ENCODE peak calls at places on chromosomes 16 and 17, in seven cellular contexts. M is RWPE2; O is A673; Q is MM.1S; U is naive thymus-derived CD4-positive, alpha-beta T cell; D is IMR-90; A is body of pancreas. V is an unnamed sample.

GRCh38 chr17:17837966-17838962 is 1.5 kb upstream of the SREBF1 start:
- DNase-seq in A (peak), U (peak), Q (no peak), M (no peak), O (peak), D (peak), V (no peak)

GRCh38 chr16:85918436-85918835 is 19.5 kb downstream of the IRF8 start:
- DNase-seq in M (no peak), D (no peak), U (no peak), A (no peak), Q (no peak), O (no peak), V (no peak)

GRCh38 chr16:58123896-58124600 is 5.1 kb downstream of the CFAP20 start:
- DNase-seq in U (no peak), O (no peak), D (no peak), M (no peak), Q (no peak), A (no peak), V (no peak)

GRCh38 chr17:60959696-60960095 is 282.0 kb downstream of the BCAS3 start:
- DNase-seq in Q (no peak), M (no peak), U (no peak), D (no peak), A (no peak), O (no peak), V (no peak)

GRCh38 chr17:51801626-51802025 is 356.9 kb downstream of the CA10 start:
- DNase-seq in M (no peak), U (no peak), Q (no peak), D (no peak), A (no peak), O (no peak), V (no peak)

GRCh38 chr17:19757536-19758180 is 9.6 kb upstream of the ALDH3A1 start:
- DNase-seq in Q (no peak), D (no peak), O (no peak), M (peak), A (no peak), U (no peak), V (no peak)

GRCh38 chr16:73196670-73197069 is 148.7 kb upstream of the ZFHX3 start:
- DNase-seq in D (peak), O (peak), A (peak), Q (peak), U (no peak), M (no peak), V (peak)

GRCh38 chr16:15948532-15949209 is 745 bp upstream of the ABCC1 start:
- DNase-seq in U (no peak), O (no peak), D (no peak), Q (peak), A (peak), M (no peak), V (no peak)

GRCh38 chr16:27644165-27644564 is 94.2 kb downstream of the KATNIP start:
- DNase-seq in U (no peak), O (peak), M (no peak), Q (no peak), D (no peak), A (no peak), V (no peak)

GRCh38 chr16:55965099-55965498 is 89.9 kb upstream of the CES5A start:
- DNase-seq in M (no peak), O (no peak), D (no peak), Q (no peak), A (no peak), U (no peak), V (no peak)

GRCh38 chr17:76145231-76146052 is 4.4 kb upstream of the FOXJ1 start:
- DNase-seq in M (peak), U (peak), O (peak), A (no peak), Q (peak), D (no peak), V (no peak)

GRCh38 chr16:21263640-21264211 is 14.4 kb downstream of the CRYM start:
- DNase-seq in A (no peak), U (no peak), D (peak), M (no peak), Q (peak), O (peak), V (no peak)

GRCh38 chr16:68696514-68696913 is 40.6 kb upstream of the CDH1 start:
- DNase-seq in M (no peak), A (no peak), Q (no peak), U (no peak), O (no peak), D (no peak), V (no peak)

GRCh38 chr17:8382052-8382879 is 727 bp downstream of the RPL26 start:
- DNase-seq in U (no peak), O (no peak), A (no peak), M (no peak), Q (peak), D (no peak), V (no peak)

GRCh38 chr17:78374631-78375274 is 3.7 kb upstream of the PGS1 start:
- DNase-seq in O (no peak), D (peak), Q (no peak), M (no peak), U (no peak), A (no peak), V (no peak)

GRCh38 chr17:17712268-17712924 is 31.1 kb downstream of the RAI1 start:
- DNase-seq in D (peak), O (no peak), A (no peak), Q (no peak), U (no peak), M (no peak), V (no peak)

GRCh38 chr17:77126519-77126918 is 14.2 kb upstream of the SEC14L1 start:
- DNase-seq in M (peak), D (no peak), A (peak), U (no peak), O (no peak), Q (no peak), V (no peak)

GRCh38 chr16:25481636-25482035 is 210.1 kb upstream of the HS3ST4 start:
- DNase-seq in D (no peak), M (no peak), U (no peak), Q (no peak), A (no peak), O (no peak), V (no peak)

GRCh38 chr17:66177048-66177447 is 14.9 kb downstream of the CEP112 start:
- DNase-seq in M (no peak), O (no peak), D (no peak), U (no peak), A (no peak), Q (no peak), V (no peak)

GRCh38 chr17:17206149-17206912 is at the start of gene PLD6:
- DNase-seq in Q (peak), D (peak), O (peak), A (peak), M (peak), U (peak), V (peak)

GRCh38 chr17:1398900-1399299 is 1.1 kb downstream of the YWHAE start:
- DNase-seq in O (peak), A (peak), Q (peak), D (peak), U (peak), M (no peak), V (no peak)

GRCh38 chr17:81401727-81402529 is 6.7 kb downstream of the BAHCC1 start:
- DNase-seq in U (no peak), D (no peak), M (no peak), Q (no peak), O (peak), A (peak), V (no peak)

GRCh38 chr17:46949291-46950174 is 26.6 kb downstream of the GOSR2 start:
- DNase-seq in A (no peak), O (no peak), U (no peak), D (peak), M (no peak), Q (no peak), V (peak)

GRCh38 chr17:4899341-4900230 is at the start of gene C17orf107:
- DNase-seq in U (peak), D (peak), A (peak), M (no peak), O (peak), Q (peak), V (peak)

GRCh38 chr17:49753959-49754391 is 10.0 kb downstream of the FAM117A start:
- DNase-seq in O (no peak), A (peak), D (no peak), M (no peak), U (no peak), Q (no peak), V (no peak)

GRCh38 chr16:22425847-22426246 is 51.4 kb upstream of the CDR2 start:
- DNase-seq in Q (no peak), M (no peak), A (no peak), O (no peak), U (no peak), D (no peak), V (no peak)

GRCh38 chr17:51643702-51644490 is 383.6 kb downstream of the UTP18 start:
- DNase-seq in Q (no peak), U (no peak), M (no peak), O (no peak), D (no peak), A (no peak), V (no peak)

GRCh38 chr16:23306199-23307100 is 4.3 kb downstream of the SCNN1B start:
- DNase-seq in A (no peak), O (no peak), Q (no peak), U (no peak), M (no peak), D (no peak), V (no peak)

GRCh38 chr17:32723310-32723955 is 153.5 kb downstream of the MYO1D start:
- DNase-seq in O (no peak), A (no peak), D (peak), M (no peak), U (no peak), Q (no peak), V (no peak)

GRCh38 chr16:85353839-85354622 is 241.8 kb upstream of the CIBAR2 start:
- DNase-seq in D (no peak), U (no peak), A (no peak), Q (no peak), O (no peak), M (no peak), V (no peak)

GRCh38 chr17:56184650-56185049 is 31.4 kb downstream of the ANKFN1 start:
- DNase-seq in O (no peak), Q (no peak), U (no peak), D (no peak), M (no peak), A (no peak), V (no peak)

GRCh38 chr17:1617620-1618174 is 10.9 kb downstream of the SLC43A2 start:
- DNase-seq in O (peak), M (no peak), A (no peak), Q (no peak), U (no peak), D (peak), V (no peak)

GRCh38 chr17:43834106-43834505 is 1.2 kb upstream of the MPP3 start:
- DNase-seq in U (no peak), M (no peak), Q (no peak), A (peak), D (peak), O (no peak), V (no peak)

GRCh38 chr16:15732416-15732815 is 82.4 kb downstream of the NDE1 start:
- DNase-seq in Q (no peak), U (no peak), M (no peak), O (no peak), D (peak), A (no peak), V (no peak)

GRCh38 chr16:74852500-74852875 is 77.9 kb upstream of the FA2H start:
- DNase-seq in U (no peak), Q (no peak), D (no peak), M (no peak), A (no peak), O (no peak), V (no peak)

GRCh38 chr17:1820518-1821252 is 9.0 kb downstream of the SMYD4 start:
- DNase-seq in Q (no peak), D (no peak), M (no peak), A (no peak), O (peak), U (no peak), V (no peak)

GRCh38 chr17:65750678-65751077 is 189.2 kb upstream of the AXIN2 start:
- DNase-seq in D (peak), A (peak), O (peak), U (peak), Q (peak), M (peak), V (no peak)

GRCh38 chr16:81214745-81215166 is 23.7 kb upstream of the BCO1 start:
- DNase-seq in D (peak), U (no peak), A (peak), M (no peak), O (no peak), Q (no peak), V (no peak)

GRCh38 chr16:73037845-73038570 is 9.9 kb downstream of the ZFHX3 start:
- DNase-seq in O (no peak), M (no peak), Q (no peak), U (no peak), D (no peak), A (no peak), V (no peak)

GRCh38 chr16:52435573-52435972 is 111.4 kb downstream of the TOX3 start:
- DNase-seq in U (no peak), D (no peak), M (no peak), A (peak), Q (no peak), O (no peak), V (no peak)

GRCh38 chr16:1046271-1046955 is 26.1 kb upstream of the SSTR5 start:
- DNase-seq in A (no peak), D (no peak), U (no peak), O (no peak), M (no peak), Q (no peak), V (peak)

GRCh38 chr16:1045363-1046270 is 26.9 kb upstream of the SSTR5 start:
- DNase-seq in M (no peak), Q (no peak), O (no peak), A (no peak), D (no peak), U (no peak), V (no peak)

GRCh38 chr16:1042776-1043349 is 29.7 kb upstream of the SSTR5 start:
- DNase-seq in U (no peak), D (no peak), Q (peak), A (peak), O (peak), M (no peak), V (no peak)

GRCh38 chr16:1043831-1044514 is 28.6 kb upstream of the SSTR5 start:
- DNase-seq in O (peak), A (no peak), Q (no peak), U (no peak), D (no peak), M (no peak), V (no peak)

GRCh38 chr16:1044515-1045362 is 27.8 kb upstream of the SSTR5 start:
- DNase-seq in Q (no peak), O (peak), A (no peak), M (no peak), D (no peak), U (no peak), V (no peak)
- H3K27ac ChIP-seq in Q (no peak), O (no peak), A (no peak), M (no peak), D (no peak), U (no peak), V (peak)

GRCh38 chr17:39629494-39629880 is 2.7 kb downstream of the PPP1R1B start:
- DNase-seq in A (no peak), D (no peak), Q (no peak), O (no peak), U (no peak), M (no peak), V (no peak)
- H3K27ac ChIP-seq in A (peak), D (no peak), Q (no peak), O (no peak), U (no peak), M (no peak), V (peak)

DNA sequence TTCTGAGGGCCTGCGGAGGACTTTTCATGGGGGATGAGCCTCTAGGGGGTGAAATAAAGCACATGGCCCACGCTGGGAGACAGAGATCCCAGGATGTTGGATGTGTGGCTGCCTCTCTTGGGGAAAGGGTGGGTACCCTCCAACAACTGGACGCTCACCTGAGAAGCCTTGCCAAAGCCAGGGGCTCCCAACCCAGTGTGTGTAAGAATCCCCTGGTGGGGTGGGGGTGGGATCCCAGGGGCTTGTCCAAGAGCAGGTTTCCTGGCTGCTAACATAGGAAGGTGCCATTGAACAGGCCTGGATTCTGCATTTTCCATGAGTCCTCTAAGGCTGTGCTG is 587 bp downstream of the SNX20 start:
- DNase-seq in U (no peak), M (no peak), A (no peak), D (no peak), O (no peak), Q (no peak), V (no peak)
- H3K27ac ChIP-seq in U (peak), M (no peak), A (no peak), D (no peak), O (no peak), Q (peak), V (no peak)

DNA sequence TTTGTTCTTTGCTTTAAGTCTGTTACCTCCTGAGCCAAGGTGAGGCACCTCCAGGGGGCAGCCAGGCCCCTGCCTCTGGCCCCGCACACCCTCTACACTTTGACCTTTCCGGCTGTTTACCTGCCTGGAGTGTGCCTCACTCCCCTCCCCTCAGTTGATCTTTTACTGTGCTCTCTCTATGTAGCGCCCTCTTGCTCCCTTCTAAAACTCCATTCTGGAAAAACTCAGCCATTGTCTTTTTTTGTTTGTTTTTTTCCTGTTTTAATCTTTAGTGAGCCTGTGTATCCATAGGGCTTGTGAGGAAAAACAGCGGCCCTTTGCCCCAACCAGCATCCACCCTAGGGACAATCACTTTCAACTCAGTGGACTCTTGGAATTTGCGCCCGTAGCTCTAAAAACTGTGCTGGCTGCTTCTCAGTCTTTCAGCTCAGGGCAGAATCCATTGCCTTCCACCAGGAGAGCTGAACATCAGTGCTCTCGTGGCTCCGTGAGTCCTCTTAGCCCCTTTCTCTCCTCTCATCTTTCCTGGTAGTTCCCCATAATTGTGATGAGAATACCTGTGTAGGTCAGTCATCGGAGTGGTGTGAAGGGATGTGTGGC is 4.3 kb downstream of the AMDHD2 start:
- DNase-seq in M (no peak), O (no peak), Q (no peak), D (no peak), U (peak), A (no peak), V (no peak)
- H3K27ac ChIP-seq in M (no peak), O (no peak), Q (no peak), D (no peak), U (no peak), A (no peak), V (no peak)

GRCh38 chr16:14301150-14302030 is 230.3 kb downstream of the MRTFB start:
- DNase-seq in U (peak), Q (peak), D (no peak), O (no peak), A (peak), M (no peak), V (no peak)
- H3K27ac ChIP-seq in U (peak), Q (peak), D (peak), O (no peak), A (peak), M (peak), V (no peak)

GRCh38 chr17:73584049-73584448 is 60.2 kb downstream of the SDK2 start:
- DNase-seq in Q (no peak), D (no peak), M (no peak), A (no peak), O (no peak), U (no peak), V (no peak)
- H3K27ac ChIP-seq in Q (no peak), D (no peak), M (no peak), A (no peak), O (no peak), U (no peak), V (no peak)

GRCh38 chr16:29644338-29644857 is 18.6 kb upstream of the SPN start:
- DNase-seq in O (no peak), Q (no peak), U (no peak), A (no peak), M (no peak), D (no peak), V (no peak)

GRCh38 chr16:29645699-29646187 is 17.3 kb upstream of the SPN start:
- DNase-seq in D (no peak), M (no peak), U (no peak), O (peak), Q (peak), A (no peak), V (no peak)

GRCh38 chr16:29646947-29647346 is 16.1 kb upstream of the SPN start:
- DNase-seq in U (no peak), A (no peak), Q (no peak), M (no peak), D (no peak), O (no peak), V (no peak)

GRCh38 chr16:29644973-29645698 is 17.9 kb upstream of the SPN start:
- DNase-seq in M (no peak), O (no peak), Q (no peak), A (no peak), D (no peak), U (no peak), V (no peak)

GRCh38 chr16:29641561-29641960 is 21.5 kb upstream of the SPN start:
- DNase-seq in Q (no peak), M (no peak), U (no peak), D (no peak), A (no peak), O (no peak), V (no peak)
- H3K27ac ChIP-seq in Q (no peak), M (no peak), U (no peak), D (no peak), A (no peak), O (no peak), V (no peak)

GRCh38 chr17:27244019-27244418 is 49.9 kb upstream of the WSB1 start:
- DNase-seq in U (no peak), D (no peak), A (no peak), O (no peak), Q (no peak), M (no peak), V (no peak)
- H3K27ac ChIP-seq in U (no peak), D (peak), A (peak), O (peak), Q (no peak), M (peak), V (peak)

GRCh38 chr16:70712359-70712758 is 26.5 kb upstream of the MTSS2 start:
- DNase-seq in M (no peak), D (no peak), A (no peak), U (no peak), O (no peak), Q (no peak), V (no peak)
- H3K27ac ChIP-seq in M (peak), D (no peak), A (no peak), U (no peak), O (no peak), Q (no peak), V (peak)

GRCh38 chr16:67241008-67241900 is 6.0 kb downstream of the FHOD1 start:
- DNase-seq in M (peak), U (no peak), Q (no peak), D (peak), A (peak), O (peak), V (no peak)

GRCh38 chr16:67242138-67242730 is 5.0 kb downstream of the FHOD1 start:
- DNase-seq in U (no peak), O (no peak), A (no peak), D (no peak), Q (no peak), M (no peak), V (no peak)

GRCh38 chr16:67238278-67238575 is 9.1 kb downstream of the FHOD1 start:
- DNase-seq in O (no peak), U (no peak), A (no peak), Q (no peak), D (no peak), M (no peak), V (no peak)

GRCh38 chr16:67238806-67239470 is 8.3 kb downstream of the FHOD1 start:
- DNase-seq in Q (no peak), M (no peak), O (no peak), U (no peak), D (no peak), A (no peak), V (no peak)

GRCh38 chr16:67240506-67240905 is 6.8 kb downstream of the FHOD1 start:
- DNase-seq in M (no peak), Q (no peak), U (no peak), D (peak), O (no peak), A (no peak), V (no peak)
- H3K27ac ChIP-seq in M (peak), Q (no peak), U (no peak), D (peak), O (peak), A (peak), V (no peak)

V was measured in caudate nucleus.